ENCODE peak calls at places on chromosome 7, in nine cellular contexts. One of them, this sample, is unnamed.

GRCh38 chr7:155277385-155277994 is 20.2 kb upstream of the INSIG1 start:
- DNase-seq in NT2/D1: no peak
- DNase-seq in kidney: no peak
- DNase-seq in thyroid gland: no peak
- DNase-seq in small intestine: no peak
- DNase-seq in CD4-positive, alpha-beta memory T cell: no peak
- DNase-seq in transverse colon: no peak
- DNase-seq in MG63: no peak
- DNase-seq in choroid plexus epithelial cell: no peak
- DNase-seq in this sample: no peak

GRCh38 chr7:36249091-36249490 is 96.0 kb downstream of the EEPD1 start:
- DNase-seq in NT2/D1: no peak
- DNase-seq in kidney: no peak
- DNase-seq in thyroid gland: no peak
- DNase-seq in small intestine: no peak
- DNase-seq in CD4-positive, alpha-beta memory T cell: no peak
- DNase-seq in transverse colon: no peak
- DNase-seq in MG63: no peak
- DNase-seq in choroid plexus epithelial cell: no peak
- DNase-seq in this sample: no peak

GRCh38 chr7:50327443-50327842 is 22.9 kb downstream of the IKZF1 start:
- DNase-seq in NT2/D1: no peak
- DNase-seq in kidney: no peak
- DNase-seq in thyroid gland: no peak
- DNase-seq in small intestine: no peak
- DNase-seq in CD4-positive, alpha-beta memory T cell: no peak
- DNase-seq in transverse colon: no peak
- DNase-seq in MG63: no peak
- DNase-seq in choroid plexus epithelial cell: no peak
- DNase-seq in this sample: no peak

GRCh38 chr7:123601530-123601929 is at the start of gene ASB15:
- DNase-seq in NT2/D1: no peak
- DNase-seq in kidney: no peak
- DNase-seq in thyroid gland: no peak
- DNase-seq in small intestine: no peak
- DNase-seq in CD4-positive, alpha-beta memory T cell: no peak
- DNase-seq in transverse colon: no peak
- DNase-seq in MG63: no peak
- DNase-seq in choroid plexus epithelial cell: peak; percentile 21
- DNase-seq in this sample: peak; percentile 40

GRCh38 chr7:106068986-106069385 is 43.1 kb downstream of the SYPL1 start:
- DNase-seq in NT2/D1: no peak
- DNase-seq in kidney: no peak
- DNase-seq in thyroid gland: no peak
- DNase-seq in small intestine: no peak
- DNase-seq in CD4-positive, alpha-beta memory T cell: no peak
- DNase-seq in transverse colon: no peak
- DNase-seq in MG63: peak; percentile 76
- DNase-seq in choroid plexus epithelial cell: no peak
- DNase-seq in this sample: no peak

GRCh38 chr7:88169717-88170320 is 50.0 kb downstream of the SRI start:
- DNase-seq in NT2/D1: no peak
- DNase-seq in kidney: no peak
- DNase-seq in thyroid gland: no peak
- DNase-seq in small intestine: peak; percentile 15
- DNase-seq in CD4-positive, alpha-beta memory T cell: peak; percentile 2
- DNase-seq in transverse colon: no peak
- DNase-seq in MG63: no peak
- DNase-seq in choroid plexus epithelial cell: peak; percentile 46
- DNase-seq in this sample: no peak

GRCh38 chr7:51015581-51015980 is 232.9 kb upstream of the GRB10 start:
- DNase-seq in NT2/D1: no peak
- DNase-seq in kidney: no peak
- DNase-seq in thyroid gland: no peak
- DNase-seq in small intestine: no peak
- DNase-seq in CD4-positive, alpha-beta memory T cell: no peak
- DNase-seq in transverse colon: no peak
- DNase-seq in MG63: no peak
- DNase-seq in choroid plexus epithelial cell: no peak
- DNase-seq in this sample: no peak

GRCh38 chr7:17640730-17641377 is 299.4 kb downstream of the SNX13 start:
- DNase-seq in NT2/D1: peak; percentile 65
- DNase-seq in kidney: no peak
- DNase-seq in thyroid gland: peak; percentile 23
- DNase-seq in small intestine: peak; percentile 41
- DNase-seq in CD4-positive, alpha-beta memory T cell: peak; percentile 29
- DNase-seq in transverse colon: no peak
- DNase-seq in MG63: no peak
- DNase-seq in choroid plexus epithelial cell: peak; percentile 72
- DNase-seq in this sample: peak; percentile 57

GRCh38 chr7:141333459-141333858 is 217.8 kb upstream of the AGK start:
- DNase-seq in NT2/D1: peak; percentile 66
- DNase-seq in kidney: no peak
- DNase-seq in thyroid gland: peak; percentile 28
- DNase-seq in small intestine: no peak
- DNase-seq in CD4-positive, alpha-beta memory T cell: no peak
- DNase-seq in transverse colon: no peak
- DNase-seq in MG63: peak; percentile 2
- DNase-seq in choroid plexus epithelial cell: no peak
- DNase-seq in this sample: no peak

DNA sequence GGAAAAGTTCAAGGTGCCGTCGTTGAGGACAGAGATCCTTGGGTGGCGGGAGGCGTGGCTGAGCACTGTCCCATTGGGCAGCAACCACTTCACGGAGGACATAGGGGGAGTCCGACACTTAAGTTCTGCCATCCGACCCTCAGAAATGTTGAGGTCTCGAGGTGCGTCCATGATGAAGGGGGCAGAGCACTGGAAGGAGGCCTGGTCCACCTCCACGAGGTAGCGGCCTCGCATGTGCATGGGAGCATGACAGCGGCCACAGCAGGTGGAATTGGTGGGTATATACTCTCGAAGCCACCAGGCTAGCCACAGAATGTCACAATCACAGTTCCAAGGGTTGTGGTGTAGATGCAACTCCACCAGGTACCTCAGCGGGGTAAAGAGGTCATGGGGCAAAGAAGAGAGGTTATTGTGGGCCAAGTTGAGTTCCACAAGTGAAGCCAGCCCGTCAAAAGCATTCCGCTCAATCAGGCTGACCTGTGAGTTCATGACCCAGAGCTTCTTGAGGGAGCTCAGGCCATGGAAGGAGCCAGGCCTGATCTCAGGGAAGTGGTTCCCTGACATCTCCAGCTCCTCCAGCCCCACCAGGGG is 1.7 kb downstream of the LRRC4 start:
- DNase-seq in NT2/D1: no peak
- DNase-seq in kidney: no peak
- DNase-seq in thyroid gland: no peak
- DNase-seq in small intestine: no peak
- DNase-seq in CD4-positive, alpha-beta memory T cell: no peak
- DNase-seq in transverse colon: no peak
- DNase-seq in MG63: no peak
- DNase-seq in choroid plexus epithelial cell: no peak
- DNase-seq in this sample: no peak
- H3K4me3 ChIP-seq in NT2/D1: no peak overlapping the region
- H3K4me3 ChIP-seq in kidney: no peak overlapping the region
- H3K4me3 ChIP-seq in thyroid gland: no peak overlapping the region
- H3K4me3 ChIP-seq in small intestine: no peak overlapping the region
- H3K4me3 ChIP-seq in CD4-positive, alpha-beta memory T cell: no peak overlapping the region
- H3K4me3 ChIP-seq in transverse colon: no peak overlapping the region
- H3K4me3 ChIP-seq in MG63: no peak overlapping the region
- H3K4me3 ChIP-seq in choroid plexus epithelial cell: no peak overlapping the region
- H3K4me3 ChIP-seq in this sample: no peak overlapping the region

DNA sequence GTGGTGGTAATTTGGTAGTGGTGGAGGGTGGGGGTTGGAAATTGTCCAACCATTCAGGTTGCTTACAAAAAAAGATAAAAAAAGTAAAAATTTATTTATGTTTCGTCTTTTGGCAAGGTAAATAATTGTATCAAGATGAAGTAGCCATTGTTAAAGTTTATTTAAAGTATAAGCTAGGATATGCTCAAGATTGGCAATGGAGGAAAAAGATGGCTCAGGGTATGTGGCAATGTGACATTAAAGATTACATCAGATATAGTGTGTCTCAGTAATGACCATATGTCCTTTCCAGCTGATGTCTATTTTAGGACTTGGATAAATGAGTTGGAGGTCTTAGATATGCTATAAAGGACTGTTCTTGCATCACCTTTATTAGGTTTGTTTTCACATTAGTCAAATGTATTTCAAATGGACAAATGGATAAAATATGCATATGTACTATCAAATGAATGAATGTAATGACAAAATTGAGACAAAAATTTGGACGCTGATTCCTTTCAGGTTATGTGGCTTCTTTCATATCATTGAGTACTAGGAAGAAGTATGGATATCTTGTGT is 60.9 kb downstream of the ST7 start:
- DNase-seq in NT2/D1: no peak
- DNase-seq in kidney: no peak
- DNase-seq in thyroid gland: no peak
- DNase-seq in small intestine: no peak
- DNase-seq in CD4-positive, alpha-beta memory T cell: no peak
- DNase-seq in transverse colon: no peak
- DNase-seq in MG63: no peak
- DNase-seq in choroid plexus epithelial cell: no peak
- DNase-seq in this sample: no peak
- H3K4me3 ChIP-seq in NT2/D1: no peak overlapping the region
- H3K4me3 ChIP-seq in kidney: no peak overlapping the region
- H3K4me3 ChIP-seq in thyroid gland: no peak overlapping the region
- H3K4me3 ChIP-seq in small intestine: no peak overlapping the region
- H3K4me3 ChIP-seq in CD4-positive, alpha-beta memory T cell: no peak overlapping the region
- H3K4me3 ChIP-seq in transverse colon: no peak overlapping the region
- H3K4me3 ChIP-seq in MG63: no peak overlapping the region
- H3K4me3 ChIP-seq in choroid plexus epithelial cell: no peak overlapping the region
- H3K4me3 ChIP-seq in this sample: no peak overlapping the region

DNA sequence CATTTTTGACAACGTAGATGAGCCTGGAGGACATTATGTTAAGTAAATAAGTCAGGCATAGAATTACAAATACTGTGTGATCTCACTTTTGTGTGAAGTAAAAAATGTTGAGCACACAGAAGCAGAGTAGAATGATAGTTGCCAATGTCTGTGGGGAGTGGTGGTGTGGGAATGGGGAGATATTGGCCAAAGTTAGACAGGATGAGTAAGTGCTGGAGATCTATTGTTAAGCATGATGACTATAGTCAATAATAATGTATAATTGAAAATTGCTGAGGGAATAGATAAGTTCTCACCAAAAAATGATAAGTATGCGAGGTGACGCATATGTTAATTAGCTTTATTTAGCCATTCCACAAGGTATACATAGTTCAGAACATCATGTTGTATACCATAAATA is 92.0 kb downstream of the GPR85 start:
- DNase-seq in NT2/D1: no peak
- DNase-seq in kidney: no peak
- DNase-seq in thyroid gland: no peak
- DNase-seq in small intestine: no peak
- DNase-seq in CD4-positive, alpha-beta memory T cell: no peak
- DNase-seq in transverse colon: no peak
- DNase-seq in MG63: peak; percentile 18
- DNase-seq in choroid plexus epithelial cell: no peak
- DNase-seq in this sample: no peak
- H3K4me3 ChIP-seq in NT2/D1: no peak overlapping the region
- H3K4me3 ChIP-seq in kidney: no peak overlapping the region
- H3K4me3 ChIP-seq in thyroid gland: no peak overlapping the region
- H3K4me3 ChIP-seq in small intestine: no peak overlapping the region
- H3K4me3 ChIP-seq in CD4-positive, alpha-beta memory T cell: no peak overlapping the region
- H3K4me3 ChIP-seq in transverse colon: no peak overlapping the region
- H3K4me3 ChIP-seq in MG63: no peak overlapping the region
- H3K4me3 ChIP-seq in choroid plexus epithelial cell: no peak overlapping the region
- H3K4me3 ChIP-seq in this sample: no peak overlapping the region

GRCh38 chr7:99406557-99406956 is 1.8 kb downstream of the PDAP1 start:
- DNase-seq in NT2/D1: no peak
- DNase-seq in kidney: no peak
- DNase-seq in thyroid gland: no peak
- DNase-seq in small intestine: no peak
- DNase-seq in CD4-positive, alpha-beta memory T cell: no peak
- DNase-seq in transverse colon: no peak
- DNase-seq in MG63: no peak
- DNase-seq in choroid plexus epithelial cell: no peak
- DNase-seq in this sample: no peak
- H3K4me3 ChIP-seq in NT2/D1: no peak overlapping the region
- H3K4me3 ChIP-seq in kidney: no peak overlapping the region
- H3K4me3 ChIP-seq in thyroid gland: no peak overlapping the region
- H3K4me3 ChIP-seq in small intestine: no peak overlapping the region
- H3K4me3 ChIP-seq in CD4-positive, alpha-beta memory T cell: no peak overlapping the region
- H3K4me3 ChIP-seq in transverse colon: no peak overlapping the region
- H3K4me3 ChIP-seq in MG63: peak overlapping the region; percentile 99
- H3K4me3 ChIP-seq in choroid plexus epithelial cell: no peak overlapping the region
- H3K4me3 ChIP-seq in this sample: no peak overlapping the region

DNA sequence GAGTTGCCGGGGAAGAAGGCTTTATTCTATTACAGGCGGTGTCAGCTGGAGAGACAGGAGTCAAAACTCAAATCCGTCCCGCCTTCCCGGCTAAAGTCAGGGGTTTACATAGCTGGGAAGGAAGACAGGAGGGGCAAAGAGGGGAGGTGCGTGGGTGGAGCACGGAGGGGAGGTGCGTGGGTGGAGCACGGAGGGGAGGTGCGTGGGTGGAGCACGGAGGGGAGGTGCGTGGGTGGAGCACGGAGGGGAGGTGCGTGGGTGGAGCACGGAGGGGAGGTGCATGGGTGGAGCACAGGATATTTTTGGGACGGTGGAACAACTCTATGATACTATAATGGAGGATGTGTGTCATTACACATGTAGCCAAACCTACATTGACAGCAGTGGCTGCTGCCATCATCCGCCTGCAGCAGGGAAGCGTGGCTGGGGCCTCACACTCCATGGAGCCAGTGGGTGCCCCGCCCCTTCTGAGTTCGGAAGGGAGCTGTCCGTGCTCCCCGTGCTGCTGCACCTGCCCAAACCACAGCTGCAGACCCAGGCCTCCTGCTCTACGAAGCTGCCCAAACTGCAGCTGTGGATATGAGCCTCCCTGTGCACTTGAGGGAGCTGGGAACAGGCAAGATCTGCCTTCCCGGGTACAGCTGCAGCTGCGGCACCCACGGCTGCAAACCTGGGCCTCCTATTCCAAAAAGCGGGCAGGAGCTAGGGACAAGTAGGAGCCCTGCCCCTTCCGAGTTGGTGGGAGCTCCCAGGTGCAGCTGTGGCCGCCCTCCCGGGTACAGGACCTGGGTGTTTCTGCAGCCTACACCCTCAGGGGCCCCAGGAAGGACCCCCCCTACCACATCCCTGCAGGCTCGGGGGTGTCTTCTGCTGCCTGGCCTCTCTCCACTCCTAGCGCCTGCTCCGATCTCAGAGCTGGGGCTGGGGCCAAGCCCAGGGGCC is 119.4 kb downstream of the DYNC2I1 start:
- DNase-seq in NT2/D1: no peak
- DNase-seq in kidney: peak; percentile 72
- DNase-seq in thyroid gland: no peak
- DNase-seq in small intestine: peak; percentile 16
- DNase-seq in CD4-positive, alpha-beta memory T cell: no peak
- DNase-seq in transverse colon: peak; percentile 51
- DNase-seq in MG63: no peak
- DNase-seq in choroid plexus epithelial cell: no peak
- DNase-seq in this sample: no peak
- H3K4me3 ChIP-seq in NT2/D1: no peak overlapping the region
- H3K4me3 ChIP-seq in kidney: no peak overlapping the region
- H3K4me3 ChIP-seq in thyroid gland: no peak overlapping the region
- H3K4me3 ChIP-seq in small intestine: no peak overlapping the region
- H3K4me3 ChIP-seq in CD4-positive, alpha-beta memory T cell: no peak overlapping the region
- H3K4me3 ChIP-seq in transverse colon: no peak overlapping the region
- H3K4me3 ChIP-seq in MG63: no peak overlapping the region
- H3K4me3 ChIP-seq in choroid plexus epithelial cell: no peak overlapping the region
- H3K4me3 ChIP-seq in this sample: no peak overlapping the region

GRCh38 chr7:27166475-27167169 is 1.3 kb upstream of the HOXA9 start:
- DNase-seq in NT2/D1: no peak
- DNase-seq in kidney: peak; percentile 56
- DNase-seq in thyroid gland: no peak
- DNase-seq in small intestine: no peak
- DNase-seq in CD4-positive, alpha-beta memory T cell: no peak
- DNase-seq in transverse colon: no peak
- DNase-seq in MG63: peak; percentile 38
- DNase-seq in choroid plexus epithelial cell: no peak
- DNase-seq in this sample: no peak
- H3K4me3 ChIP-seq in NT2/D1: peak overlapping the region; percentile 4
- H3K4me3 ChIP-seq in kidney: peak overlapping the region; percentile 86
- H3K4me3 ChIP-seq in thyroid gland: no peak overlapping the region
- H3K4me3 ChIP-seq in small intestine: no peak overlapping the region
- H3K4me3 ChIP-seq in CD4-positive, alpha-beta memory T cell: no peak overlapping the region
- H3K4me3 ChIP-seq in transverse colon: peak overlapping the region; percentile 58
- H3K4me3 ChIP-seq in MG63: peak overlapping the region; percentile 62
- H3K4me3 ChIP-seq in choroid plexus epithelial cell: no peak overlapping the region
- H3K4me3 ChIP-seq in this sample: peak overlapping the region; percentile 48